ENCODE peak calls at places on chromosomes 3 and 15, in five cellular contexts. K is neuronal stem cell, O is SK-N-SH, Y is mesendoderm, F is K562. D is an unnamed sample. For H3K4me1, the result is how much of the 10 kb centered on the place peaks cover.

GRCh38 chr15:66815322-66815721 is 113.3 kb downstream of the SMAD6 start:
- DNase-seq in K (no peak), O (no peak), F (no peak), Y (no peak), D (no peak)

GRCh38 chr3:56702487-56703315 is 19.6 kb upstream of the TASOR start:
- DNase-seq in F (peak), Y (peak), K (peak), O (peak), D (peak)

GRCh38 chr3:197736010-197736490 is 654 bp downstream of the RUBCN start:
- DNase-seq in O (peak), Y (peak), K (no peak), F (peak), D (peak)

GRCh38 chr3:12221663-12222062 is 63.0 kb upstream of the TIMP4 start:
- DNase-seq in O (no peak), K (no peak), Y (peak), F (no peak), D (no peak)

GRCh38 chr15:101029971-101030661 is 111.0 kb downstream of the LRRK1 start:
- DNase-seq in O (no peak), K (no peak), Y (no peak), F (no peak), D (no peak)

GRCh38 chr3:53702776-53703175 is 143.4 kb downstream of the CHDH start:
- DNase-seq in F (no peak), Y (no peak), K (no peak), O (no peak), D (peak)

GRCh38 chr3:12638105-12638504 is 25.8 kb downstream of the RAF1 start:
- DNase-seq in Y (no peak), F (no peak), O (no peak), K (no peak), D (no peak)

GRCh38 chr15:99165956-99166689 is 61.2 kb downstream of the SYNM start:
- DNase-seq in F (no peak), K (no peak), O (no peak), Y (no peak), D (no peak)

GRCh38 chr3:149005424-149005823 is 14.1 kb downstream of the GYG1 start:
- DNase-seq in K (no peak), F (no peak), O (no peak), Y (no peak), D (no peak)

GRCh38 chr3:70277304-70277703 is 35.1 kb downstream of the MDFIC2 start:
- DNase-seq in O (peak), Y (no peak), F (no peak), K (no peak), D (no peak)

GRCh38 chr3:167733961-167734497 is 663 bp downstream of the PDCD10 start:
- DNase-seq in Y (no peak), F (no peak), O (no peak), K (no peak), D (peak)

GRCh38 chr3:177357352-177358084 is 160.2 kb upstream of the TBL1XR1 start:
- DNase-seq in Y (peak), K (no peak), O (peak), F (peak), D (peak)

GRCh38 chr15:88257311-88257901 is 867 bp upstream of the NTRK3 start:
- DNase-seq in O (peak), K (peak), F (no peak), Y (peak), D (peak)

GRCh38 chr15:77481670-77482069 is 61.0 kb downstream of the HMG20A start:
- DNase-seq in O (no peak), F (no peak), Y (no peak), K (no peak), D (no peak)

GRCh38 chr3:52456169-52456799 is 880 bp downstream of the NISCH start:
- DNase-seq in K (no peak), O (peak), F (peak), Y (peak), D (no peak)

GRCh38 chr3:57951106-57951882 is 56.9 kb upstream of the FLNB start:
- DNase-seq in O (peak), Y (peak), K (no peak), F (peak), D (no peak)

GRCh38 chr3:141071681-141072260 is 20.6 kb downstream of the SPSB4 start:
- DNase-seq in O (peak), K (no peak), F (no peak), Y (no peak), D (no peak)

GRCh38 chr3:70647823-70648222 is 335.4 kb upstream of the MDFIC2 start:
- DNase-seq in K (no peak), Y (peak), O (no peak), F (no peak), D (no peak)

GRCh38 chr15:76011611-76012010 is 613 bp downstream of the NRG4 start:
- DNase-seq in K (no peak), O (no peak), Y (no peak), F (no peak), D (no peak)

GRCh38 chr3:119924111-119925094 is 142.5 kb downstream of the NR1I2 start:
- DNase-seq in F (no peak), Y (no peak), O (no peak), K (no peak), D (no peak)

GRCh38 chr3:52014613-52015012 is 18.9 kb upstream of the RPL29 start:
- DNase-seq in F (peak), Y (peak), O (no peak), K (no peak), D (no peak)

GRCh38 chr15:94026458-94026967 is 204.8 kb upstream of the MCTP2 start:
- DNase-seq in F (no peak), Y (no peak), O (no peak), K (no peak), D (no peak)

GRCh38 chr15:40782609-40783227 is 12.9 kb downstream of the C15orf62 start:
- DNase-seq in Y (peak), O (peak), K (no peak), F (peak), D (peak)
- H3K27ac ChIP-seq in Y (no peak), O (no peak), K (no peak), F (no peak), D (no peak)

GRCh38 chr3:16484216-16484615 is 29.3 kb downstream of the RFTN1 start:
- DNase-seq in Y (no peak), K (no peak), F (no peak), O (no peak), D (no peak)
- H3K4me1 ChIP-seq in Y (under half), K (under half), F (under half), O (under half), D (under half)

GRCh38 chr15:85454403-85454802 is 74.0 kb downstream of the AKAP13 start:
- DNase-seq in O (no peak), K (no peak), Y (no peak), F (no peak), D (no peak)

GRCh38 chr15:85456798-85457197 is 76.4 kb downstream of the AKAP13 start:
- DNase-seq in Y (no peak), O (no peak), K (no peak), F (no peak), D (no peak)

GRCh38 chr15:85455851-85456250 is 75.4 kb downstream of the AKAP13 start:
- DNase-seq in F (no peak), K (no peak), Y (no peak), O (no peak), D (no peak)

GRCh38 chr15:85458764-85459163 is 78.4 kb downstream of the AKAP13 start:
- DNase-seq in Y (no peak), F (no peak), K (no peak), O (no peak), D (no peak)

DNA sequence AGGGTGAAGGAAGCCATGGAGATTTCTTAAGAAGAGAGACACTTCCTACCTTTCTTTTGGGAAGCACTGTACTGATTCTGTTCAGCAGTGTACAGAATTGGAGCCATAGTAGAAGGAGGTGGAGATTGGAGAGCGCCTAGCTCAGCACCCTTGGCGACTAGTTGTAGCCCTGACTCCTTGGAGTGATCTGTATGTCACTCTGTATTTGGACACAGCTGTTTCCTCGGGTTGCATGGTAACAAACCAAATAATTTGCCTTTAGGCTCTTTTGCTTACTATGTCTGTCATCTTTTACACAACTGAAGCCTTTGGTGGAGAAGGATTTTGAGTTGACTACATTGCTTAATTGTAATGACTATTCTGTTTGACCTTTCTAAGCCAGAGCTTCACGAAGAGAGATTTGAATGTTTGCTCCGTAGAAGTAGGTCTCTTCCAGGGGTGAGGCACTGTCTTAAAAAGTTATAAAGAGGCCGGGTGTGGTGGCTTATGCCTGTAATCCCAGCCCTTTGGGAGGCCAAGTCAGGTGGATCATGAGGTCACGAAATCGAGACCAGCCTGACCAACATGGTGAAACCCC is 77.1 kb downstream of the AKAP13 start:
- DNase-seq in F (no peak), Y (no peak), O (no peak), K (no peak), D (no peak)
- H3K9ac ChIP-seq in F (no peak), Y (no peak), O (no peak), K (no peak), D (no peak)

DNA sequence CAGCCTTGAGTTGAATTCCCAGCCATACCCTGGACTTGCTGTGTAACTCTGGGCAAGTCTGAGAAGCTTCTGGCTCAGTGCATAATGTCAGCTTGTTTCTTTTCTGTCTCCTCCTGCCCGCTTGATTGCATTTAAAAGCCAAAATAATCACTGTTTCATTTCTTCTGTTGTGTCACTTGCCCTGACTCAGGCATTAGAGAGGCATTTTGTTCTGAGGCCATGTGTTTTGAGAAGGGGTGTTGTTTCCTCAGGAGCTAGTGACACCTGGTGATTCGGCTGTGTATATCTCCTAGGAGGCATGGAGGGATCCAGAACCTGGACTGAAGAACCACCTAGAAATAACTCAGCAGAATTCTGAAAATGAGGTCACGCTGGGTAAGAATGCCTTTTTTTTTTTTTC is 16.0 kb downstream of the WDR73 start:
- DNase-seq in Y (peak), F (peak), K (no peak), O (no peak), D (peak)
- H3K27ac ChIP-seq in Y (no peak), F (no peak), K (no peak), O (no peak), D (peak)

GRCh38 chr3:127692501-127693335 is 20.0 kb downstream of the ABTB1 start:
- DNase-seq in Y (no peak), K (no peak), O (no peak), F (no peak), D (no peak)

GRCh38 chr3:127693336-127693843 is 20.6 kb downstream of the ABTB1 start:
- DNase-seq in O (no peak), K (no peak), F (no peak), Y (no peak), D (no peak)

GRCh38 chr3:127691974-127692373 is 19.2 kb downstream of the ABTB1 start:
- DNase-seq in Y (no peak), O (no peak), F (no peak), K (no peak), D (no peak)

GRCh38 chr3:127697531-127698240 is 24.9 kb downstream of the ABTB1 start:
- DNase-seq in K (peak), F (peak), O (peak), Y (peak), D (peak)

DNA sequence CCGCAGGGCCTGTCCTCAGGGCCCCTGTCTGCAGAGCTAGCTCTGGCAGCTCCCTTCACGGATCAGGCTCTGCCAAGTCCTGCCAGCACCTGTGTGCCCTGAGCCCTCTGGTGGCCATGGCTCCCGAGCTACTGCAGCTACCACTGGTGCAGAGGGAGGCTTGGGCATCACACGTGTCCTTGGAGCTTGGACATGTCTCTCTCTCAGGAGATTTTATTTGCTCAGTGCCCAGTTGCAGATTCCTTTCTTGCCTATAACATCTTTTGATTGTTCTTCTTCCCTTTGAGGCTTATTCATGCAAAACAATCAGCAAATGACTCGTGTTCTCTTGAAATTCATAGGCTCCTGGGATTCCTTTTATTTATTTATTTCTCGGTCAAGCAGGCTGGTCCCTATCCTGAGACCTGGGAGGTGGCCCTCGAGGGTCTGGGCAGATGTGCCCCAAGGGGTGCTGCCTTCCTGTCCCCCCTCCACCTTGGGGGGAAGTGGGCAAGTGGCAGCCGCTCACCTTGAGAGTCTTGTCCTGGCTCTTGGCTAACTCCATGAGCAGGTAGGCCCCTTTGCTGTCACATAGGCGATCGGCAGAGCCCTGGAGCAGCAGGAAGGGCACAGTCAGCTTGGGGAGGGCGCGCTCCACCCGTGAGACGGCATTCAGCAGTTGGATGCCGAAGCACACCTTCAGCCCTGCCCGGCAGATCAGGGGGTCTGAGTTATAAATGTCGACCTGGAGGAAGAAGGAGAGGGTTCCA is 21.9 kb downstream of the ABTB1 start:
- DNase-seq in Y (peak), O (peak), K (no peak), F (no peak), D (peak)
- H3K4me1 ChIP-seq in Y (under half), O (under half), K (under half), F (under half), D (under half)

GRCh38 chr3:112686360-112686759 is 45.4 kb upstream of the CCDC80 start:
- DNase-seq in O (no peak), K (no peak), Y (no peak), F (no peak), D (no peak)
- H3K9ac ChIP-seq in O (no peak), K (no peak), Y (no peak), F (no peak), D (no peak)

GRCh38 chr3:137174514-137174913 is 216.7 kb downstream of the IL20RB start:
- DNase-seq in Y (no peak), F (no peak), O (no peak), K (no peak), D (no peak)

GRCh38 chr3:137172703-137173102 is 214.9 kb downstream of the IL20RB start:
- DNase-seq in Y (no peak), F (no peak), K (no peak), O (no peak), D (no peak)

GRCh38 chr3:137171834-137172603 is 214.2 kb downstream of the IL20RB start:
- DNase-seq in Y (peak), K (no peak), O (no peak), F (no peak), D (no peak)
- H3K27ac ChIP-seq in Y (no peak), K (no peak), O (no peak), F (no peak), D (no peak)